ENCODE peak calls at places on chromosomes 13 and 19, in ten cellular contexts. B, T, A, H, F, D, M, L, P and I are unnamed samples.

GRCh38 chr19:40607311-40607871 is 6.2 kb downstream of the LTBP4 start:
- DNase-seq in F (no peak), T (no peak), A (no peak), H (no peak), P (no peak), D (no peak), L (no peak), B (no peak), M (no peak), I (no peak)

GRCh38 chr19:1507763-1508506 is 4.9 kb downstream of the ADAMTSL5 start:
- DNase-seq in A (peak; percentile 94), D (peak; percentile 85), M (peak; percentile 86), L (peak; percentile 97), H (peak; percentile 60), P (peak; percentile 77), T (peak; percentile 93), F (peak; percentile 85), B (peak; percentile 72), I (peak; percentile 93)

GRCh38 chr19:38729653-38730469 is 14.4 kb downstream of the CAPN12 start:
- DNase-seq in M (peak; percentile 55), A (peak; percentile 79), D (no peak), B (peak; percentile 63), F (peak; percentile 65), H (no peak), T (peak; percentile 57), L (peak; percentile 55), P (no peak), I (peak; percentile 65)

GRCh38 chr13:78759704-78760103 is 100.7 kb upstream of the OBI1 start:
- DNase-seq in H (no peak), P (no peak), B (no peak), F (no peak), A (no peak), M (no peak), T (no peak), L (no peak), D (no peak), I (no peak)

GRCh38 chr19:15161028-15161984 is 39.5 kb downstream of the NOTCH3 start:
- DNase-seq in H (no peak), T (no peak), F (no peak), D (no peak), B (peak; percentile 22), P (no peak), L (no peak), A (no peak), M (no peak), I (no peak)

GRCh38 chr13:29955137-29955650 is 104.8 kb upstream of the UBL3 start:
- DNase-seq in A (no peak), P (no peak), M (no peak), D (no peak), H (no peak), T (no peak), B (no peak), F (no peak), L (no peak), I (no peak)

GRCh38 chr13:106568225-106569003 is 477 bp upstream of the ARGLU1 start:
- DNase-seq in M (no peak), T (no peak), P (no peak), F (no peak), B (no peak), D (no peak), A (no peak), H (no peak), L (no peak), I (no peak)

GRCh38 chr13:19838726-19839342 is 24.6 kb downstream of the ZMYM5 start:
- DNase-seq in A (no peak), B (peak; percentile 25), H (no peak), T (no peak), L (peak; percentile 51), M (no peak), D (peak; percentile 82), F (no peak), P (no peak), I (no peak)

GRCh38 chr13:37306778-37307544 is 201.5 kb upstream of the CSNK1A1L start:
- DNase-seq in T (no peak), L (peak; percentile 93), F (no peak), M (no peak), D (peak; percentile 55), H (no peak), P (peak; percentile 94), B (peak; percentile 91), A (no peak), I (no peak)

GRCh38 chr19:28727133-28727834 is 485.7 kb downstream of the UQCRFS1 start:
- DNase-seq in F (no peak), M (no peak), A (peak; percentile 46), P (no peak), L (peak; percentile 34), D (no peak), H (no peak), T (peak; percentile 26), B (no peak), I (no peak)

GRCh38 chr19:30447276-30447870 is 75.2 kb downstream of the ZNF536 start:
- DNase-seq in H (no peak), M (no peak), B (no peak), D (no peak), P (no peak), F (no peak), L (no peak), A (no peak), T (peak; percentile 9), I (no peak)

GRCh38 chr19:15404097-15404779 is 14.6 kb downstream of the AKAP8L start:
- DNase-seq in A (no peak), T (no peak), F (no peak), B (peak; percentile 82), H (no peak), P (no peak), D (no peak), M (no peak), L (no peak), I (no peak)

GRCh38 chr13:31851201-31851600 is 111.9 kb downstream of the RXFP2 start:
- DNase-seq in F (no peak), L (no peak), H (no peak), A (no peak), M (no peak), P (no peak), T (no peak), B (no peak), D (no peak), I (no peak)

GRCh38 chr13:112814905-112815585 is 125.2 kb downstream of the ATP11A start:
- DNase-seq in A (no peak), D (no peak), M (no peak), H (no peak), T (peak; percentile 76), F (no peak), P (no peak), L (no peak), B (peak; percentile 77), I (no peak)